ENCODE peak calls at places on chromosomes 2 and 18, in eight cellular contexts. Q, K, A, S, E, M, J and U are unnamed samples.

GRCh38 chr2:129061079-129061785 is 742.6 kb upstream of the HS6ST1 start:
- DNase-seq in Q (no peak), S (no peak), E (no peak), J (no peak), M (no peak), K (peak), A (no peak), U (peak)

GRCh38 chr2:138949517-138949916 is 169.3 kb upstream of the NXPH2 start:
- DNase-seq in K (no peak), E (no peak), J (no peak), M (no peak), S (no peak), A (no peak), Q (no peak), U (no peak)

GRCh38 chr2:209508255-209508654 is 84.4 kb downstream of the MAP2 start:
- DNase-seq in A (no peak), S (no peak), J (no peak), Q (no peak), M (no peak), K (no peak), E (no peak), U (no peak)

GRCh38 chr2:55155764-55156221 is 76.3 kb downstream of the CLHC1 start:
- DNase-seq in K (no peak), M (no peak), A (no peak), Q (no peak), J (no peak), S (no peak), E (no peak), U (peak)

GRCh38 chr18:68797901-68798300 is at the start of gene CCDC102B:
- DNase-seq in S (peak), M (no peak), J (no peak), Q (no peak), E (peak), A (no peak), K (no peak), U (peak)

GRCh38 chr2:187865025-187865424 is 310.8 kb upstream of the TFPI start:
- DNase-seq in K (no peak), M (no peak), E (no peak), J (no peak), A (no peak), S (no peak), Q (no peak), U (no peak)

GRCh38 chr2:125408839-125409502 is 1247.0 kb upstream of the GYPC start:
- DNase-seq in E (no peak), Q (no peak), S (no peak), J (no peak), A (no peak), M (no peak), K (no peak), U (no peak)

GRCh38 chr2:230874456-230874855 is 9.7 kb downstream of the ITM2C start:
- DNase-seq in E (no peak), J (no peak), A (no peak), M (no peak), S (no peak), K (no peak), Q (no peak), U (no peak)

GRCh38 chr18:7272268-7273049 is 41.6 kb downstream of the LRRC30 start:
- DNase-seq in K (no peak), J (peak), A (no peak), S (peak), M (no peak), Q (peak), E (peak), U (peak)

GRCh38 chr2:141611143-141611571 is 519.7 kb downstream of the LRP1B start:
- DNase-seq in J (no peak), Q (no peak), K (no peak), A (no peak), M (peak), E (no peak), S (no peak), U (no peak)

GRCh38 chr2:38056216-38056615 is 19.7 kb downstream of the CYP1B1 start:
- DNase-seq in K (no peak), A (no peak), Q (no peak), J (no peak), M (no peak), E (no peak), S (no peak), U (no peak)

GRCh38 chr2:30356061-30356460 is 91.0 kb upstream of the LCLAT1 start:
- DNase-seq in J (no peak), E (no peak), Q (no peak), M (no peak), A (no peak), K (no peak), S (no peak), U (no peak)

GRCh38 chr2:105521616-105522015 is 122.8 kb upstream of the FHL2 start:
- DNase-seq in M (no peak), Q (no peak), E (no peak), A (no peak), K (no peak), S (no peak), J (no peak), U (no peak)

GRCh38 chr2:223100061-223100511 is 48.1 kb downstream of the KCNE4 start:
- DNase-seq in J (no peak), S (peak), Q (no peak), A (no peak), E (no peak), M (no peak), K (no peak), U (peak)

GRCh38 chr2:195535911-195536522 is 121.0 kb upstream of the SLC39A10 start:
- DNase-seq in E (no peak), K (peak), M (no peak), A (no peak), Q (no peak), J (no peak), S (no peak), U (no peak)